ENCODE peak calls at places on chromosomes 2 and 18, in seven cellular contexts. X, U, G, Q, J, R and V are unnamed samples.

GRCh38 chr2:63537306-63537705 is 51.0 kb downstream of the WDPCP start:
- DNase-seq in X (no peak), U (no peak), G (no peak), Q (no peak), J (no peak), R (no peak), V (no peak)

GRCh38 chr2:187453078-187453641 is 5.1 kb upstream of the CALCRL start:
- DNase-seq in X (no peak), U (peak; percentile 20), G (peak; percentile 27), Q (peak; percentile 65), J (no peak), R (no peak), V (peak; percentile 61)

GRCh38 chr2:203631068-203631757 is 75.2 kb upstream of the CD28 start:
- DNase-seq in X (no peak), U (peak; percentile 46), G (no peak), Q (no peak), J (no peak), R (no peak), V (no peak)

GRCh38 chr2:131112477-131113027 is 7.4 kb downstream of the PLEKHB2 start:
- DNase-seq in X (no peak), U (no peak), G (no peak), Q (no peak), J (no peak), R (no peak), V (peak; percentile 45)

GRCh38 chr2:191863988-191864387 is 17.1 kb upstream of the CAVIN2 start:
- DNase-seq in X (no peak), U (no peak), G (no peak), Q (no peak), J (no peak), R (no peak), V (peak; percentile 62)

GRCh38 chr2:24886114-24886501 is 33.9 kb downstream of the ADCY3 start:
- DNase-seq in X (no peak), U (no peak), G (no peak), Q (no peak), J (no peak), R (no peak), V (no peak)

GRCh38 chr2:69499966-69500365 is 62.7 kb upstream of the NFU1 start:
- DNase-seq in X (no peak), U (no peak), G (no peak), Q (no peak), J (no peak), R (no peak), V (no peak)

GRCh38 chr2:123695449-123695848 is 329.6 kb upstream of the CNTNAP5 start:
- DNase-seq in X (no peak), U (no peak), G (no peak), Q (no peak), J (no peak), R (no peak), V (peak; percentile 36)

GRCh38 chr2:131130298-131130596 is 25.1 kb downstream of the PLEKHB2 start:
- DNase-seq in X (no peak), U (no peak), G (no peak), Q (no peak), J (no peak), R (no peak), V (no peak)

GRCh38 chr18:13443546-13443945 is 225.0 kb downstream of the LDLRAD4 start:
- DNase-seq in X (no peak), U (no peak), G (no peak), Q (no peak), J (no peak), R (no peak), V (no peak)

GRCh38 chr2:47645246-47645645 is 137.7 kb upstream of the MSH6 start:
- DNase-seq in X (no peak), U (no peak), G (no peak), Q (no peak), J (no peak), R (no peak), V (no peak)

GRCh38 chr18:13445241-13445897 is 226.8 kb downstream of the LDLRAD4 start:
- DNase-seq in X (no peak), U (no peak), G (no peak), Q (no peak), J (no peak), R (no peak), V (no peak)

GRCh38 chr2:11628675-11629074 is 41.3 kb downstream of the NTSR2 start:
- DNase-seq in X (no peak), U (no peak), G (no peak), Q (no peak), J (no peak), R (no peak), V (no peak)

GRCh38 chr18:11791131-11791530 is 60.1 kb upstream of the CHMP1B start:
- DNase-seq in X (no peak), U (no peak), G (no peak), Q (no peak), J (no peak), R (no peak), V (no peak)
- H3K27ac ChIP-seq in X (no peak overlapping the region), U (no peak overlapping the region), G (peak overlapping the region; percentile 16), Q (peak overlapping the region; percentile 14), J (no peak overlapping the region), R (no peak overlapping the region), V (no peak overlapping the region)

GRCh38 chr2:39671606-39672005 is 5.9 kb downstream of the TMEM178A start:
- DNase-seq in X (no peak), U (no peak), G (no peak), Q (no peak), J (no peak), R (no peak), V (no peak)

GRCh38 chr2:39667881-39668276 is 2.2 kb downstream of the TMEM178A start:
- DNase-seq in X (no peak), U (no peak), G (no peak), Q (no peak), J (no peak), R (no peak), V (no peak)

GRCh38 chr2:39668576-39668975 is 2.9 kb downstream of the TMEM178A start:
- DNase-seq in X (no peak), U (no peak), G (no peak), Q (no peak), J (no peak), R (no peak), V (no peak)

GRCh38 chr2:39676342-39676741 is 10.6 kb downstream of the TMEM178A start:
- DNase-seq in X (no peak), U (no peak), G (no peak), Q (no peak), J (no peak), R (no peak), V (no peak)

GRCh38 chr2:39673018-39673417 is 7.3 kb downstream of the TMEM178A start:
- DNase-seq in X (no peak), U (no peak), G (no peak), Q (no peak), J (no peak), R (no peak), V (no peak)
- H3K27me3 ChIP-seq in X (no peaks in the 10 kb centered on the region), U (peaks cover 50% of the 10 kb centered on the region), G (peaks cover 13% of the 10 kb centered on the region), Q (peaks cover 6% of the 10 kb centered on the region), J (peaks cover 55% of the 10 kb centered on the region), R (peaks cover 45% of the 10 kb centered on the region), V (peaks cover 14% of the 10 kb centered on the region)

DNA sequence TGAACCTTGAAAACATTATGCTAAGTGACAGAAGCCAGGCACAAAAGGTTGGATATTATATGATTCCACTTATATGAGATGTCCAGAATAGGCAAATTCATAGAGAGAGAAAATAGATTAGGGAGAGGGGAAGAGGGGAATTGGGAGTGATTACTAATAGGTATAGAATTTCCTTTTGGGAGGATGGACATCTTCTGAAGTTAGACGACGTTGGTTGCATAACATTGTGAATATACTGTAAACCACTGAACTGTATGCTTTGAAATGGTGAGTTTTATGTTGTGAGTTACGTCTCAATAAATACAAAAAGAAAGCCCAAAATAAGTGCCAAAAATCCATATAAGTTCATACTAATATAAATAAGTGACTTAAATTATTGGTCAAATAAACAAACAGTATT is 18.6 kb upstream of the CYP26B1 start:
- DNase-seq in X (no peak), U (no peak), G (no peak), Q (no peak), J (no peak), R (no peak), V (no peak)
- H3K27ac ChIP-seq in X (no peak overlapping the region), U (no peak overlapping the region), G (no peak overlapping the region), Q (no peak overlapping the region), J (no peak overlapping the region), R (no peak overlapping the region), V (no peak overlapping the region)

GRCh38 chr2:505931-506330 is 171.3 kb downstream of the TMEM18 start:
- DNase-seq in X (no peak), U (no peak), G (peak; percentile 68), Q (peak; percentile 14), J (no peak), R (no peak), V (no peak)
- H3K27me3 ChIP-seq in X (no peaks in the 10 kb centered on the region), U (peaks cover 9% of the 10 kb centered on the region), G (peaks cover 50% of the 10 kb centered on the region), Q (no peaks in the 10 kb centered on the region), J (no peaks in the 10 kb centered on the region), R (peaks cover 9% of the 10 kb centered on the region), V (no peaks in the 10 kb centered on the region)

GRCh38 chr2:179020156-179020750 is 29.7 kb downstream of the CCDC141 start:
- DNase-seq in X (no peak), U (peak; percentile 4), G (peak; percentile 46), Q (peak; percentile 82), J (no peak), R (no peak), V (peak; percentile 3)
- H3K27ac ChIP-seq in X (no peak overlapping the region), U (no peak overlapping the region), G (no peak overlapping the region), Q (no peak overlapping the region), J (no peak overlapping the region), R (no peak overlapping the region), V (peak overlapping the region; percentile 76)

GRCh38 chr18:6963452-6964097 is 154.0 kb downstream of the LAMA1 start:
- DNase-seq in X (no peak), U (no peak), G (no peak), Q (no peak), J (no peak), R (no peak), V (no peak)
- H3K27me3 ChIP-seq in X (no peaks in the 10 kb centered on the region), U (no peaks in the 10 kb centered on the region), G (no peaks in the 10 kb centered on the region), Q (no peaks in the 10 kb centered on the region), J (no peaks in the 10 kb centered on the region), R (no peaks in the 10 kb centered on the region), V (no peaks in the 10 kb centered on the region)

GRCh38 chr2:133495226-133495625 is 73.0 kb downstream of the NCKAP5 start:
- DNase-seq in X (no peak), U (no peak), G (no peak), Q (no peak), J (no peak), R (no peak), V (no peak)
- H3K27ac ChIP-seq in X (no peak overlapping the region), U (no peak overlapping the region), G (no peak overlapping the region), Q (no peak overlapping the region), J (no peak overlapping the region), R (no peak overlapping the region), V (no peak overlapping the region)